ENCODE peak calls at places on chromosomes 1 and 21, in seven cellular contexts. V is colonic mucosa; H is HT1080; K is ureter; A is activated CD8-positive, alpha-beta T cell treated with anti-CD3 and anti-CD28 coated beads, Interleukin-2, amount 10 ng/mL, durations not matched to agents 7 days and 5 days; Y is activated CD4-positive, alpha-beta T cell treated with anti-CD3 and anti-CD28 coated beads for 48 hours; R is T-helper 1 cell. B is an unnamed sample.

GRCh38 chr1:67059331-67059730 is 5.4 kb upstream of the SLC35D1 start:
- DNase-seq in A (no peak), R (no peak), Y (no peak), K (no peak), V (no peak), H (no peak), B (no peak)

GRCh38 chr1:184811439-184812111 is 56.9 kb upstream of the EDEM3 start:
- DNase-seq in A (no peak), V (no peak), Y (no peak), K (no peak), R (no peak), H (no peak), B (no peak)

GRCh38 chr1:235093013-235093618 is 35.5 kb downstream of the TOMM20 start:
- DNase-seq in H (peak; percentile 36), Y (no peak), A (no peak), V (peak; percentile 68), K (no peak), R (no peak), B (no peak)

GRCh38 chr1:78839704-78840277 is 166.7 kb downstream of the ADGRL4 start:
- DNase-seq in K (no peak), H (peak; percentile 65), R (peak; percentile 13), A (peak; percentile 45), Y (peak; percentile 31), V (peak; percentile 25), B (no peak)

GRCh38 chr21:17416139-17416538 is 96.7 kb upstream of the CXADR start:
- DNase-seq in R (no peak), H (no peak), K (no peak), V (no peak), A (no peak), Y (no peak), B (no peak)

GRCh38 chr1:91630803-91631202 is 130.2 kb downstream of the CDC7 start:
- DNase-seq in V (no peak), A (no peak), R (no peak), K (no peak), Y (no peak), H (no peak), B (no peak)

GRCh38 chr1:186104459-186104858 is 270.6 kb downstream of the TPR start:
- DNase-seq in R (no peak), H (no peak), V (no peak), K (no peak), Y (no peak), A (no peak), B (no peak)

GRCh38 chr1:229689273-229689672 is 63.2 kb downstream of the URB2 start:
- DNase-seq in V (no peak), H (peak; percentile 0), A (peak; percentile 49), Y (no peak), K (no peak), R (no peak), B (no peak)

GRCh38 chr21:20404915-20405314 is 593.3 kb upstream of the NCAM2 start:
- DNase-seq in K (no peak), H (no peak), A (no peak), V (no peak), R (no peak), Y (no peak), B (no peak)

GRCh38 chr1:210883821-210884220 is 250.1 kb downstream of the KCNH1 start:
- DNase-seq in R (no peak), K (no peak), H (peak; percentile 83), Y (no peak), A (no peak), V (no peak), B (no peak)

GRCh38 chr1:66739401-66740157 is 12.7 kb upstream of the DYNLT5 start:
- DNase-seq in R (no peak), V (no peak), Y (no peak), K (no peak), H (no peak), A (no peak), B (no peak)

GRCh38 chr1:94863919-94864318 is 43.8 kb downstream of the SLC44A3 start:
- DNase-seq in Y (no peak), A (no peak), R (no peak), H (peak; percentile 90), K (peak; percentile 64), V (peak; percentile 29), B (no peak)

GRCh38 chr1:94929351-94929814 is 2.5 kb upstream of the CNN3 start:
- DNase-seq in R (no peak), A (no peak), H (no peak), K (no peak), V (peak; percentile 75), Y (no peak), B (no peak)

GRCh38 chr1:2135425-2135824 is 59.1 kb downstream of the FAAP20 start:
- DNase-seq in V (no peak), H (no peak), A (no peak), Y (no peak), R (no peak), K (no peak), B (peak; percentile 92)

GRCh38 chr1:211066781-211067384 is 67.1 kb downstream of the KCNH1 start:
- DNase-seq in H (no peak), K (no peak), V (no peak), Y (no peak), R (no peak), A (no peak), B (no peak)

GRCh38 chr1:8411803-8412182 is 93.9 kb downstream of the SLC45A1 start:
- DNase-seq in H (peak; percentile 7), R (no peak), K (no peak), V (no peak), A (no peak), Y (no peak), B (no peak)